ENCODE peak calls at places on chromosomes 12 and 14, in four cellular contexts. O is psoas muscle, R is cardiac muscle cell, L is neuronal stem cell. E is an unnamed sample.

GRCh38 chr14:61891251-61891650 is 129.0 kb downstream of the SNAPC1 start:
- DNase-seq in O (no peak), R (no peak), L (peak), E (peak)

GRCh38 chr12:89225401-89225800 is 126.9 kb downstream of the DUSP6 start:
- DNase-seq in O (no peak), R (no peak), L (no peak), E (no peak)

GRCh38 chr12:102232446-102232845 is 34.8 kb upstream of the PMCH start:
- DNase-seq in O (no peak), R (peak), L (no peak), E (no peak)

GRCh38 chr12:10716704-10717315 is 6.3 kb downstream of the YBX3 start:
- DNase-seq in O (peak), R (no peak), L (no peak), E (peak)

GRCh38 chr12:46264057-46264456 is 4.8 kb downstream of the SLC38A1 start:
- DNase-seq in O (no peak), R (no peak), L (no peak), E (peak)

GRCh38 chr12:89414851-89415250 is 62.5 kb upstream of the DUSP6 start:
- DNase-seq in O (no peak), R (no peak), L (no peak), E (no peak)

GRCh38 chr12:89453579-89453978 is 71.0 kb downstream of the GALNT4 start:
- DNase-seq in O (no peak), R (no peak), L (no peak), E (no peak)

GRCh38 chr12:51934080-51934479 is 17.4 kb upstream of the ACVR1B start:
- DNase-seq in O (no peak), R (no peak), L (no peak), E (no peak)

DNA sequence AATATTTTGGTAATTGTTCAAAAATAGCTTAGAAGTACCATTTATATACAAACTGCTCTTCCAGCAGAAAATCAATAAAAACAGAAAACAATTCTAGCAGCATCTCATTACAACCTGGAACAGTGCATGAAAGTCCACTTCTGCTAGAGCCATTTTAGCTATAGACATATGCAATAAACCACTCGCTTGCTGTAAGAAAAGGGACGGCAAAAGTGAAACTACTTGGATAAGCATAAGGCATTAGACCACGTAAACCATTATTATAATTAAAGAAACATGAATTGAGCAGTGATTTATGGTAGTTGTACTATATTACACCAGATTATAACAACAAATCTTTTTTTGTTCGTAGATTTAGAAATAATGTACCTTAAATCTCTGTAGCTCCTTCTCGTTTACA is 48.7 kb downstream of the LRIG3 start:
- DNase-seq in O (no peak), R (no peak), L (no peak), E (no peak)
- H3K4me3 ChIP-seq in O (no peak), R (no peak), L (no peak), E (no peak)

DNA sequence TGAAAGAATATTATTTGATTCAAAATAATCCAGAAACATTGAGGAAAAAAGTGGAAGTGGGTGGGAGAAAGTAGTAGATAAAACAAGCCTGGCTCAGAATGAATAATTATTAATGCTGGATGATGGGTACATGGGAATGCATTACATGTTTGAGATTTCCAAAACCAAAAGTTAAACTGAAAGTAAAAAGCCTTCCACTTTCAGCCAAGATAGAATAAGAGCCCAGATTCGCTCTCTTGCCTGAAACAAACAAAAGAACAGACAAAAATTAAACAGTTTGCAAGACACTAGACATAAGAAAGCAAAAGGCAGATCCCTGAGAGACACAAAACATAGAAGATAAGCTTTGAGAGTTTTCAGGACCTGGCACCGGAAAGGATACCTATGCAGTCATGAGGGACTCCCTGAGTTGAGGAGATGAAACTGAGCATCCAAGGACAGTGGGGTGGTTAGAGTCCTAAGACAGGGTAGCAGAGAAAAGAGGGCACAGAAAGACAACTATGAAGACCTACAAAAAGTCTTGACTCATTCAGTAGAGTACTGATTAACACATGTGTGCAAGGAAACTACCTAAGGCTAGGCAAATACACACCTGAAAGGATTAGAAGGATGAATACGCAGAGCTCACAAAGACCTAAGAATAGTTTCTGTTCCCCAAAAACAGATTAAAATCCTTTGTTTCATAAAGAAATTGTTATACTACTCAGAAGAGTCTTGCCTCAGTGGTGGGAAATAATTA is 54.1 kb downstream of the CEP83 start:
- DNase-seq in O (no peak), R (no peak), L (no peak), E (no peak)
- H3K4me3 ChIP-seq in O (peak), R (no peak), L (no peak), E (no peak)

GRCh38 chr14:97218713-97219355 is 421.7 kb downstream of the VRK1 start:
- DNase-seq in O (no peak), R (peak), L (peak), E (no peak)

GRCh38 chr14:97221572-97221971 is 424.4 kb downstream of the VRK1 start:
- DNase-seq in O (no peak), R (no peak), L (no peak), E (no peak)

GRCh38 chr14:97218336-97218712 is 421.1 kb downstream of the VRK1 start:
- DNase-seq in O (no peak), R (peak), L (no peak), E (no peak)

GRCh38 chr14:97217094-97217885 is 420.1 kb downstream of the VRK1 start:
- DNase-seq in O (no peak), R (no peak), L (no peak), E (no peak)

GRCh38 chr14:97219356-97220017 is 422.3 kb downstream of the VRK1 start:
- DNase-seq in O (no peak), R (no peak), L (no peak), E (no peak)
- H3K4me3 ChIP-seq in O (peak), R (peak), L (peak), E (peak)

GRCh38 chr12:130871286-130872178 is at the start of gene RAN:
- DNase-seq in O (peak), R (peak), L (peak), E (peak)

GRCh38 chr12:130870442-130871285 is 1.2 kb upstream of the RAN start:
- DNase-seq in O (peak), R (peak), L (peak), E (peak)

GRCh38 chr12:130872179-130873096 is 572 bp downstream of the RAN start:
- DNase-seq in O (peak), R (peak), L (no peak), E (no peak)

GRCh38 chr12:130873106-130873795 is 1.4 kb downstream of the RAN start:
- DNase-seq in O (no peak), R (no peak), L (no peak), E (no peak)

GRCh38 chr12:130868412-130868811 is 3.5 kb upstream of the RAN start:
- DNase-seq in O (no peak), R (no peak), L (no peak), E (no peak)
- H3K4me3 ChIP-seq in O (no peak), R (no peak), L (no peak), E (no peak)

GRCh38 chr12:113980054-113980453 is 13.9 kb upstream of the RBM19 start:
- DNase-seq in O (no peak), R (no peak), L (no peak), E (no peak)
- H3K4me3 ChIP-seq in O (no peak), R (no peak), L (no peak), E (no peak)

DNA sequence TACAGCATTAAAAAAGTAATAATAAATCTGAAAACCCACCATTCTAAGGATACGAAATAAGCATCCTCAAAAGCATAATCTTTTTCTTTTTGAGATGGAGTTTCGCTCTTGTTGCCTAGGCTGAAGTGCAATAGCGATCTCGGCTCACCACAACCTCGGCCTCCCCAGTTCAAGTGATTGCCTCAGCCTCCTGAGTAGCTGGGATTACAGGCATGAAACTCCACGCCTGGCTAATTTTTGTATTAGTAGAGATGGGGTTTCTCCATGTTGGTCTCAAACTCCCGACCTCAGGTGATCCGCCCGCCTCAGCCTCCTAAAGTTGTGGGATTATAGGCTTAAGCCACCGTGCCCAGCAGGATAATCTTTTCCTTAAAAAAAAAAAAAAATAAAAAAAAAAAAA is 4.3 kb downstream of the CCNT1 start:
- DNase-seq in O (no peak), R (no peak), L (no peak), E (no peak)
- H3K4me3 ChIP-seq in O (no peak), R (no peak), L (no peak), E (no peak)

DNA sequence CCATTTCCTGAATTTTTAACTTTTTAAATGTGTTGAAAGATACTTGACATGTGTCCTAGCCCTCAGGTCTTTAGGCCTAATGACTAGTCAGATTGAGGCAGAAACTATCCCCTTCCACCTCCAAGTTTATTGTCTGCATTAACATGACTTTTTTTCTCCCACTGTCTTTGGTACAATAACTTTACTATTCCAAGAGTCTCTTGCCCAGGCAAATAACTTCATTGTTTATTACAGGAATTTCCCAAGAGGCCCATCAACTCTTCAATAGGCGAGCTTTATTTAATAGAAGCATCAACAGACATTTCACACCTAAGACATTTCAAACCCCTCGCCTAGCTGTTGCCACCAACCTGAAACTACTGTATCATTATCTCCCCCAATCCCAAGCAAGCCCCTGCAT is 10.7 kb downstream of the NFKBIA start:
- DNase-seq in O (no peak), R (no peak), L (no peak), E (no peak)
- H3K4me3 ChIP-seq in O (no peak), R (no peak), L (no peak), E (no peak)

GRCh38 chr12:129903092-129903945 is 506 bp downstream of the TMEM132D start:
- DNase-seq in O (no peak), R (no peak), L (peak), E (no peak)
- H3K4me3 ChIP-seq in O (no peak), R (peak), L (peak), E (peak)